ENCODE peak calls at places on chromosome 11, in seven cellular contexts. A is IMR-90, D is BJ, M is pancreas, B is uterus, N is choroid plexus epithelial cell, I is AG04450. Y is an unnamed sample.

GRCh38 chr11:90204832-90205646 is 17.8 kb downstream of the CHORDC1 start:
- DNase-seq in A (peak), D (no peak), M (no peak), B (no peak), N (peak), I (peak), Y (peak)

GRCh38 chr11:119702261-119702591 is 26.8 kb downstream of the NECTIN1 start:
- DNase-seq in A (peak), D (no peak), M (no peak), B (no peak), N (no peak), I (peak), Y (peak)

GRCh38 chr11:117923773-117924172 is 5.4 kb downstream of the TMPRSS13 start:
- DNase-seq in A (no peak), D (no peak), M (no peak), B (no peak), N (peak), I (no peak), Y (no peak)

GRCh38 chr11:122093731-122094130 is 22.3 kb downstream of the BLID start:
- DNase-seq in A (peak), D (no peak), M (no peak), B (no peak), N (peak), I (no peak), Y (peak)

GRCh38 chr11:34266090-34266912 is 91.5 kb downstream of the ABTB2 start:
- DNase-seq in A (peak), D (peak), M (no peak), B (peak), N (peak), I (peak), Y (peak)

GRCh38 chr11:3201112-3201581 is 17.5 kb downstream of the MRGPRG start:
- DNase-seq in A (no peak), D (no peak), M (no peak), B (no peak), N (no peak), I (no peak), Y (no peak)

GRCh38 chr11:118139578-118139977 is 13.0 kb downstream of the SCN4B start:
- DNase-seq in A (no peak), D (no peak), M (no peak), B (no peak), N (no peak), I (no peak), Y (no peak)

GRCh38 chr11:2471048-2471803 is 26.4 kb downstream of the KCNQ1 start:
- DNase-seq in A (no peak), D (no peak), M (no peak), B (no peak), N (no peak), I (no peak), Y (no peak)

GRCh38 chr11:33065445-33066178 is 26.2 kb downstream of the TCP11L1 start:
- DNase-seq in A (peak), D (no peak), M (peak), B (peak), N (peak), I (peak), Y (peak)

GRCh38 chr11:13354335-13354734 is 76.7 kb downstream of the BMAL1 start:
- DNase-seq in A (peak), D (no peak), M (no peak), B (no peak), N (peak), I (no peak), Y (no peak)

GRCh38 chr11:68353118-68353517 is 40.7 kb downstream of the LRP5 start:
- DNase-seq in A (no peak), D (no peak), M (no peak), B (no peak), N (no peak), I (no peak), Y (no peak)

GRCh38 chr11:1295086-1295485 is 14.3 kb downstream of the TOLLIP start:
- DNase-seq in A (no peak), D (no peak), M (no peak), B (no peak), N (no peak), I (no peak), Y (no peak)

GRCh38 chr11:99632969-99633368 is 612.2 kb downstream of the CNTN5 start:
- DNase-seq in A (no peak), D (no peak), M (no peak), B (no peak), N (no peak), I (no peak), Y (no peak)

GRCh38 chr11:28464252-28464867 is 356.2 kb downstream of the METTL15 start:
- DNase-seq in A (peak), D (peak), M (no peak), B (no peak), N (peak), I (peak), Y (peak)

GRCh38 chr11:109864834-109865557 is 228.2 kb upstream of the ZC3H12C start:
- DNase-seq in A (peak), D (no peak), M (no peak), B (no peak), N (peak), I (peak), Y (peak)

GRCh38 chr11:847876-848275 is 5.2 kb downstream of the TSPAN4 start:
- DNase-seq in A (no peak), D (no peak), M (no peak), B (no peak), N (no peak), I (no peak), Y (no peak)

GRCh38 chr11:27972432-27973170 is 135.4 kb downstream of the KIF18A start:
- DNase-seq in A (no peak), D (no peak), M (no peak), B (no peak), N (peak), I (no peak), Y (peak)

GRCh38 chr11:73151371-73151870 is 9.3 kb upstream of the FCHSD2 start:
- DNase-seq in A (no peak), D (no peak), M (no peak), B (no peak), N (no peak), I (no peak), Y (no peak)

GRCh38 chr11:73152861-73153483 is 10.9 kb upstream of the FCHSD2 start:
- DNase-seq in A (no peak), D (no peak), M (no peak), B (no peak), N (no peak), I (no peak), Y (no peak)

GRCh38 chr11:73154178-73154577 is 12.1 kb upstream of the FCHSD2 start:
- DNase-seq in A (no peak), D (no peak), M (no peak), B (peak), N (no peak), I (no peak), Y (no peak)

GRCh38 chr11:73149105-73149504 is 7.0 kb upstream of the FCHSD2 start:
- DNase-seq in A (no peak), D (no peak), M (no peak), B (no peak), N (no peak), I (no peak), Y (no peak)

GRCh38 chr11:73152086-73152853 is 10.2 kb upstream of the FCHSD2 start:
- DNase-seq in A (no peak), D (no peak), M (no peak), B (no peak), N (no peak), I (no peak), Y (no peak)
- H3K4me3 ChIP-seq in A (no peak), D (no peak), M (no peak), B (no peak), N (no peak), I (no peak), Y (no peak)

GRCh38 chr11:113494021-113494420 is 18.8 kb upstream of the DRD2 start:
- DNase-seq in A (no peak), D (no peak), M (no peak), B (no peak), N (peak), I (no peak), Y (no peak)
- TF ChIP-seq CTCF in A (no peak), D (no peak), M (no peak), B (no peak), N (peak), I (peak), Y (no peak)

DNA sequence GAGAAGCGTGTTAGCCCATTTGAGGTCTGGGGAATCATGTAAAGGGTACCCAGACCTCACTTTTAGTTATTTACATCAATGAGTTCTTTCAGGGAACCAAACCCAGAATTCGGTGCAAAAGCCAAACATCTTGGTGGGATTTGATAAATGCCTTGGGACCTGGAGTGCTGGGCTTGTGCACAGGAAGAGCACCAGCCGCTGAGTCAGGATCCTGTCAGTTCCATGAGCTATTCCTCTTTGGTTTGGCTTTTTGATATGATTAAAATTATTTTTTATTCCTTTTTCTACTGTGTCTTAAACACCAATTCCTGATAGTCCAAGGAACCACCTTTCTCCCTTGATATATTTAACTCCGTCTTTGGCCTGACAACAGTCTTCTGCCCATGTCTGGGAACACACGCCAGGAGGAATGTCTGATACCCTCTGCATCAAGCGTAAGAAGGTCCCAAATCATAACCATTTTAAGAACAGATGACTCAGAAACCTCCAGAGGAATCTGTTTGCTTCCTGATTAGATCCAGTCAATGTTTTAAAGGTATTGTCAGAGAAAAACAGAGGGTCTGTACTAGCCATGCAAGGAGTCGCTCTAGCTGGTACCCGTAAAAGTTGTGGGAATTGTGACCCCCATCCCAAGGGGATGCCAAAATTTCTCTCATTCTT is 65.2 kb downstream of the ALX4 start:
- DNase-seq in A (peak), D (no peak), M (no peak), B (no peak), N (peak), I (no peak), Y (peak)
- H3K4me3 ChIP-seq in A (no peak), D (no peak), M (no peak), B (no peak), N (no peak), I (no peak), Y (no peak)

GRCh38 chr11:61270354-61271070 is 24.6 kb downstream of the VWCE start:
- DNase-seq in A (peak), D (peak), M (no peak), B (no peak), N (peak), I (peak), Y (no peak)

GRCh38 chr11:61273151-61274078 is 21.7 kb downstream of the VWCE start:
- DNase-seq in A (no peak), D (no peak), M (no peak), B (no peak), N (no peak), I (no peak), Y (no peak)

GRCh38 chr11:61274084-61274483 is 21.0 kb downstream of the VWCE start:
- DNase-seq in A (no peak), D (no peak), M (no peak), B (no peak), N (no peak), I (no peak), Y (no peak)

GRCh38 chr11:61275191-61275590 is 19.9 kb downstream of the VWCE start:
- DNase-seq in A (no peak), D (no peak), M (no peak), B (no peak), N (no peak), I (no peak), Y (no peak)

DNA sequence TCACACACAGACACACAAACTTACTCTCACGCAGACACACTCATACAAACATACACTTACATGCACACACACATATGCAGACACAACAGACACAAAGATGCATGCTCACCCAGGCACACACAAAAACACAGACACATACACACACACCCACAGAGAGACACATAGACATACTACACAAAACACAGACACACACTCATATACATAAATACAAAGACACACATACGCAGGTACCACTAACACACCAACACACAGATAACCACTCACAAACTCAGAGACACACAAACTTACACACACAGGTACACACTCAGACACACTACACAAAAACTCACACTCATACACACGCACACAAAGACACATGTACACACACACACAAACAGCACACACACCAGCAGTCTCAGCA is 22.4 kb downstream of the VWCE start:
- DNase-seq in A (no peak), D (no peak), M (no peak), B (no peak), N (no peak), I (no peak), Y (no peak)
- TF ChIP-seq CTCF in A (no peak), D (no peak), M (no peak), B (no peak), N (no peak), I (no peak), Y (no peak)

GRCh38 chr11:47508595-47509555 is 44.1 kb downstream of the CELF1 start:
- DNase-seq in A (no peak), D (no peak), M (no peak), B (no peak), N (no peak), I (no peak), Y (no peak)

GRCh38 chr11:47506363-47506762 is 46.6 kb downstream of the CELF1 start:
- DNase-seq in A (peak), D (no peak), M (no peak), B (no peak), N (no peak), I (no peak), Y (no peak)

GRCh38 chr11:47504910-47505309 is 48.0 kb downstream of the CELF1 start:
- DNase-seq in A (no peak), D (no peak), M (no peak), B (no peak), N (no peak), I (no peak), Y (no peak)

GRCh38 chr11:47507868-47508594 is 44.9 kb downstream of the CELF1 start:
- DNase-seq in A (no peak), D (no peak), M (no peak), B (no peak), N (no peak), I (no peak), Y (no peak)

GRCh38 chr11:47507016-47507631 is 45.8 kb downstream of the CELF1 start:
- DNase-seq in A (no peak), D (peak), M (no peak), B (no peak), N (no peak), I (no peak), Y (no peak)
- H3K4me3 ChIP-seq in A (no peak), D (no peak), M (no peak), B (no peak), N (no peak), I (no peak), Y (no peak)